ENCODE peak calls at places on chromosomes 1 and 21, in six cellular contexts. L, P, J, R, T and V are unnamed samples. For H3K4me1, the result is how much of the 10 kb centered on the place peaks cover.

GRCh38 chr1:174165471-174166137 is 6.3 kb downstream of the RABGAP1L start:
- DNase-seq in J (no peak), L (peak), P (no peak), T (peak), R (no peak), V (no peak)

GRCh38 chr1:19009882-19010321 is 53.4 kb upstream of the IFFO2 start:
- DNase-seq in T (no peak), P (no peak), L (peak), R (no peak), J (peak), V (no peak)

GRCh38 chr1:162349635-162350330 is 26.9 kb downstream of the SPATA46 start:
- DNase-seq in T (no peak), P (no peak), J (peak), R (no peak), L (no peak), V (no peak)

GRCh38 chr1:63148825-63149645 is 173.3 kb upstream of the FOXD3 start:
- DNase-seq in J (peak), T (peak), P (peak), L (peak), R (peak), V (no peak)

GRCh38 chr1:33428661-33429060 is 2.2 kb downstream of the PHC2 start:
- DNase-seq in L (no peak), P (no peak), J (no peak), T (no peak), R (no peak), V (no peak)

GRCh38 chr1:88655685-88656299 is 28.3 kb upstream of the PKN2 start:
- DNase-seq in T (no peak), J (peak), R (no peak), P (no peak), L (no peak), V (no peak)

GRCh38 chr21:31201144-31201543 is 142.9 kb downstream of the TIAM1 start:
- DNase-seq in J (no peak), R (no peak), T (no peak), L (no peak), P (no peak), V (no peak)

GRCh38 chr1:9805006-9805526 is 18.7 kb downstream of the CLSTN1 start:
- DNase-seq in P (no peak), R (no peak), L (no peak), T (no peak), J (no peak), V (no peak)

GRCh38 chr1:47690341-47691244 is 252.7 kb downstream of the FOXD2 start:
- DNase-seq in P (no peak), T (no peak), L (peak), J (no peak), R (no peak), V (no peak)

GRCh38 chr1:78447096-78447495 is 43.7 kb upstream of the PTGFR start:
- DNase-seq in P (no peak), T (no peak), L (no peak), J (no peak), R (no peak), V (no peak)

GRCh38 chr1:181087400-181087901 is 1.0 kb upstream of the IER5 start:
- DNase-seq in T (no peak), J (no peak), P (peak), R (no peak), L (no peak), V (no peak)

GRCh38 chr1:235105051-235106043 is 23.3 kb downstream of the TOMM20 start:
- DNase-seq in P (no peak), T (no peak), L (peak), J (peak), R (no peak), V (no peak)

GRCh38 chr1:84973493-84974334 is 23.2 kb downstream of the MCOLN2 start:
- DNase-seq in R (no peak), T (no peak), P (no peak), L (no peak), J (no peak), V (no peak)

DNA sequence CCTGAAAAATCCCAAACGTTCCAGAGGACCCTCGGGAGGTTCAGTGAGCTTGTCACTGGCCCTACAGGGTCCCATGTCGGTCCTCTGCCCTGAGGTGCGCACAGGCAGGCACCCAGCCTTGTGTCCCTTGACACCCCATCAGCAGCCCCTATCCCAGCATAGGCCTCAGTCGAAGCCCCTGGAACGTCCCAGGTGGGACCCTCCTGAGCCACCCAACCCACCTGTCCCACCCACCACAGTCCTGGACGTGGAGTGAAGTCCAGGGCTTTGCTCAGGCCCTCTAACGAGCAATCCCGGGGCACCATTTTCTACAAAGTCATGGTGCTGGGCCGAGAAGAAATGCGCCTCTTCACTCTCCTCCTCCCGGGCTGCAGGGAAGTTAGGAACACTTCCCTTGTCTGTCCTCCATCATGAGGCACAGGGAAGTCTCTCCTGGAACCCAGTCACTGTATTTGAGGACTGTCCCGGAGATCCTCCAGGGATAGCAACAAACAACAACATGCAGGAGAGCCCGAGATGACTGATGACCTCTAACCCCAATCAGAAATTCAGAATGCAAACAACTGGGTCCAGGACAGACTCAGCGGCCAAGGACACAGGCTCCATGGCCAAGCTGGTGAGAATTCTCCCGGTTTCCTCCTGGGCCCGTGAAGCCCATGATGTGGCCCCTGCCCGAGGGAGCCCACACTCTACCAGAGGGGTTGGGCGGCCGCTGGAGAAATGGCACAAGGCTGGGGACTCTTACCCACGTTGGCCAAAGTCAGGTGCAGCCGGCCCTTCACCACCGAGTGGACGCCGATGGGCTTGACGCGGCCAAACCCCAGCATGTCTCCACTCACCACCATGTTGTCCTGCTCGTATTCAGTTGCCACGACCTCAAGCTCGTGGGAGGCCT is 105.4 kb downstream of the NPHP4 start:
- DNase-seq in L (no peak), P (no peak), J (no peak), R (no peak), T (no peak), V (no peak)
- H3K4me1 ChIP-seq in L (under half), P (under half), J (under half), R (under half), T (under half), V (under half)

DNA sequence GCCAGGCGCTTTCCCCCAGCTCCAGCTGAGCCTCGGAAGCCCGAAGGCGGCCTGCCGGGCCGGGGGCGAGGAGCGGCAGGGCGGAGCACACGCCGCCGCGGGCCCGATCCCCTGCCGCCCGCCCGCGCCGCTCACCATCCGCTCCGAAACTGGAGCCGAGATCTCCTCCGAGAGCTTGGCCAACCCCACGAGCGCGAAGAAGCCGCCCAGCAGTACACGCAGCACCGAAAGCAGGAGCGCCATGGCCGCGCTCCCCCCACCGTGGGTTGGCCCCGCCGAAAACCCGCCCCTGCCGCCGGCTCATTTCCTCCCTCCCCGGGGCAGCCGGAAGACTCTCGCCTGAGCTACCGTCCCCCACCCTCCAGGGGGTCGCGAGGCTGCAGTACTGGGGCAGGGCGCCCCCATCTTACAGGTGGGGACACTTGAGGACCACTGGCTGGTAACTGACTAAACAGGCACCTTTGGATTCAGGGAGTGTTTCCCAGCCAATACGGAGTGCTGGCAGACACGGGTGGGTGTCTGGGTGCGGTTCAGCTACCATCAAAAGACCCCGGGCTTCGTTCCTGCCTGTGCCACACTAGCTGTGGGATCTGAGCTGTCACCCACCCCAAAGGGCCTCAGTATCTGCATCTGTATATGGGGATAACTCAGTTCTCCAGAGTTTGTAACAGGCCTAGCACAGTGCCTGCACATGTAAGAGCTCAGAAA is at the start of gene TMEM35B:
- DNase-seq in L (peak), P (peak), J (peak), T (peak), R (peak), V (no peak)
- TF ChIP-seq POLR2A in L (peak), P (no peak), J (peak), T (peak), R (no peak), V (no peak)

DNA sequence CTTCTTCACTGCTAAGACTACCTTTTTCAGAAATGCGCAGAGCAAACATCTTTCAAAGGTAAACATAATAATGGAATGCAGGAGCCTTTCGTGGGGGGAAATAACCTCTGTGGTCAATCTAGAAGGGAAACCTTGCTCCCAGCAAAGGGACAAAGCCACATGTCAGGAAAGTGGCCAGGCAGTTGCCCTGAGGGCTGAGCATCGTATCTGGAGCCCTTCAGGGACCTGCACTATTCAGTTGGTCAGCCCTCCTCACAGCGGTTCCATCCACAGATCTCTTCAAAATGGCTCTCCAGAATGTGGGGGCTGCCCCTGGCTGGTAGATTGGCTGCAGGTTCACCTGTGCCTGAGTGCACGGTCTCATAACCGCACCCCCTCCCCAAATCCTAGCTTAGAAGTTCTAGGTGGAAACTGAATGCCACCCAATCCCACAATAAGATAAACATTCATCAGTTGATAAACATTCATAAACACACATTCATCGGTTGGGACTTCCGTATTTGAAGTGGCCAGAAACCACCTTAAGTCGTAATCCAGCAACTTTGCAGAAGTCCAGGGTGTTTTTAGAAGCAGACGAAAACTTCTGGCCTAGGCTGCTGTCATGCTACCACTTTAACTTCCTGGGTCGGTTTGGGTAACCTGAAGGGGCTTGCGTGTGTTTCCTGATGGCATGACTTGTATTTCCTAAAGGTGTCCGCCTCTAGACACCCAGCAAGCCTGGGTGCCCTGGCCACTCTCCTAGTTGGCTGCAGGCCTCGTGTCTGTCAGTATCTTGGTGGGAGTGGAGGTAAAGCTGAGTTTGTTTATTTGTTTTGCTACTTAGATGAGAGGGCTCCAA is 50.5 kb downstream of the RASSF5 start:
- DNase-seq in T (no peak), P (peak), R (no peak), L (no peak), J (no peak), V (no peak)
- H3K4me1 ChIP-seq in T (under half), P (half or more), R (under half), L (half or more), J (under half), V (half or more)

DNA sequence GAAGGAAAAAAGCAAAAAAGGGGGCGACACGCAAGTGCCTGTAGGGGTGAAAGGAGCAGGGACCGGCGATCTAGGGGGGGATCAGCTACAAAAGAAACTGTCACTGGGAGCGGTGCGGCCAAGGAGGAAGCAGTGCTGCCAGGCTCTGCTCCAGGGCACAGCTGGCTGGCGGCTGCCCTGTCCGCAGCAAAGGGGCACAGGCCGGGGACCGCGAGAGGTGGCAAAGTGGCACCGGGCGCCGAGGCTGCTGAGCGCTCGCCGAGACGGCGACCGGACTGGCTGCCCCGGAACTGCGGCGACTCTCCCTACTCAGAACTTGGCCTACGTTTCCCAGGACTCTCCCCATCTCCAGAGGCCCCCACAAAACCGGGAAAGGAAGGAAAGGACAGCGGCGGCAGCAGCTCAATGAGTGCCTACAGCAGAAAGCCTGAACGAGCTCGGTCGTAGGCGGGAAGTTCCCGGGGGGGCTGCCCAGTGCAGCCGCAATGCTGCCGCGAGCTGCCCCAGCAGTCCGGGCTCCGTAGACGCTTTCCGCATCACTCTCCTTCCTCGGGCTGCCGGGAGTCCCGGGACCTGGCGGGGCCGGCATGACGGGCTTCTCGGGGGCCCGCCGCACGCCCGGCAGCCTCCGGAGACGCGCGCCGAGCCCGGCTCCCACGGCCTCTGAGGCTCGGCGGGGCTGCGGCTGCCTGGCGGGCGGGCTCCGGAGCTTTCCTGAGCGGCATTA is 998 bp upstream of the CDKN2C start:
- DNase-seq in L (peak), P (peak), T (peak), J (no peak), R (peak), V (no peak)
- TF ChIP-seq POLR2A in L (no peak), P (no peak), T (no peak), J (no peak), R (no peak), V (no peak)

DNA sequence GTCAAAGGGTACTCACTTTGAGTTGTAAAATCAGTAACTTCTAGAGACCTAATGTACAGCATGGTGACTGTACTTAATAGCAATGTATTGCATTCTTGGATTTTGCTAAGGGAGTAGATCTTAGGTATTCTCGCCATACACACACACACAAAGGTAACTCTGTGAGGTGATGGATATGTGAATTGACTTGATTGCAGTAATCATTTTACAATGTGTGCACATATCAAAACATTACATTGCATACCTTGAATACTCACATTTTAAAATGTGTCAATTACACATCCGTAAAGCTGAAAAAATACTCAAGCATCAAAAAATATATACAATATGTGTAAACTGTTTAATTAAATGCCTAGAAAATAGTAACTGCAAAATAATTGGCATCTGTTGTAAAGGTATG is 86.0 kb downstream of the SLC35F3 start:
- DNase-seq in J (no peak), R (no peak), P (no peak), L (no peak), T (no peak), V (no peak)
- H3K4me1 ChIP-seq in J (under half), R (under half), P (under half), L (under half), T (under half), V (under half)

GRCh38 chr1:44674113-44675000 is at the start of the genes ARMH1 and TMEM53:
- DNase-seq in R (peak), T (peak), P (peak), J (peak), L (peak), V (peak)
- TF ChIP-seq POLR2A in R (no peak), T (peak), P (no peak), J (peak), L (no peak), V (peak)